ENCODE peak calls at places on chromosomes 5 and 9, in ten cellular contexts. E is astrocyte of the spinal cord; J is spleen; H is neuronal stem cell; Y is A549; C is suprapubic skin; I is upper lobe of right lung; Q is CD8-positive, alpha-beta T cell; V is H7; M is sigmoid colon. K is an unnamed sample.

GRCh38 chr5:159104058-159104651 is 4.4 kb upstream of the EBF1 start:
- DNase-seq in E (no peak), J (peak), H (peak), Y (peak), C (no peak), I (peak), Q (no peak), V (peak), M (peak), K (peak)

GRCh38 chr5:132777209-132778069 is at the start of gene SEPTIN8:
- DNase-seq in E (no peak), J (peak), H (peak), Y (peak), C (no peak), I (peak), Q (no peak), V (peak), M (peak), K (peak)

GRCh38 chr5:116859666-116860320 is 285.2 kb upstream of the SEMA6A start:
- DNase-seq in E (no peak), J (no peak), H (no peak), Y (no peak), C (no peak), I (no peak), Q (no peak), V (no peak), M (no peak), K (no peak)

GRCh38 chr9:88339322-88339721 is 48.9 kb upstream of the SPIN1 start:
- DNase-seq in E (no peak), J (no peak), H (no peak), Y (no peak), C (no peak), I (no peak), Q (no peak), V (no peak), M (no peak), K (no peak)

GRCh38 chr9:36559036-36559695 is 13.5 kb upstream of the MELK start:
- DNase-seq in E (peak), J (no peak), H (no peak), Y (no peak), C (no peak), I (no peak), Q (no peak), V (no peak), M (no peak), K (no peak)

GRCh38 chr5:108260105-108260857 is 121.6 kb downstream of the FBXL17 start:
- DNase-seq in E (peak), J (peak), H (peak), Y (peak), C (no peak), I (no peak), Q (peak), V (peak), M (peak), K (peak)

GRCh38 chr5:138631204-138631928 is 56.2 kb upstream of the HSPA9 start:
- DNase-seq in E (no peak), J (no peak), H (no peak), Y (no peak), C (no peak), I (no peak), Q (no peak), V (no peak), M (peak), K (no peak)

GRCh38 chr9:91844170-91844569 is 105.9 kb downstream of the ROR2 start:
- DNase-seq in E (no peak), J (peak), H (no peak), Y (no peak), C (no peak), I (no peak), Q (no peak), V (peak), M (no peak), K (no peak)

GRCh38 chr5:127885176-127885575 is 182.0 kb downstream of the CCDC192 start:
- DNase-seq in E (no peak), J (no peak), H (no peak), Y (no peak), C (no peak), I (no peak), Q (no peak), V (no peak), M (no peak), K (no peak)

GRCh38 chr5:140131967-140132409 is 6.3 kb downstream of the IGIP start:
- DNase-seq in E (peak), J (no peak), H (no peak), Y (no peak), C (no peak), I (peak), Q (no peak), V (no peak), M (no peak), K (peak)

GRCh38 chr5:52693279-52693678 is 94.4 kb upstream of the ITGA1 start:
- DNase-seq in E (peak), J (peak), H (no peak), Y (no peak), C (no peak), I (no peak), Q (no peak), V (peak), M (peak), K (peak)

GRCh38 chr5:170974487-170974886 is 112.7 kb downstream of the RANBP17 start:
- DNase-seq in E (no peak), J (no peak), H (no peak), Y (no peak), C (no peak), I (no peak), Q (no peak), V (no peak), M (no peak), K (no peak)

GRCh38 chr5:164475339-164475977 is 970.0 kb downstream of the MAT2B start:
- DNase-seq in E (peak), J (no peak), H (no peak), Y (no peak), C (no peak), I (no peak), Q (no peak), V (peak), M (no peak), K (peak)

GRCh38 chr5:73317523-73317922 is 131.1 kb downstream of the FOXD1 start:
- DNase-seq in E (no peak), J (no peak), H (no peak), Y (no peak), C (no peak), I (no peak), Q (no peak), V (no peak), M (no peak), K (no peak)

GRCh38 chr5:95237324-95237723 is 47.6 kb downstream of the MCTP1 start:
- DNase-seq in E (no peak), J (no peak), H (no peak), Y (no peak), C (no peak), I (no peak), Q (no peak), V (peak), M (no peak), K (no peak)

GRCh38 chr9:134738869-134739659 is 97.5 kb downstream of the COL5A1 start:
- DNase-seq in E (peak), J (no peak), H (peak), Y (peak), C (peak), I (peak), Q (no peak), V (peak), M (peak), K (peak)

GRCh38 chr5:32810812-32811211 is 99.7 kb downstream of the NPR3 start:
- DNase-seq in E (peak), J (no peak), H (no peak), Y (no peak), C (no peak), I (no peak), Q (no peak), V (no peak), M (no peak), K (no peak)

GRCh38 chr9:93183663-93184438 is at the start of gene WNK2:
- DNase-seq in E (no peak), J (no peak), H (peak), Y (peak), C (no peak), I (no peak), Q (no peak), V (peak), M (no peak), K (no peak)

GRCh38 chr9:115883467-115884329 is 269.9 kb upstream of the PAPPA start:
- DNase-seq in E (peak), J (no peak), H (peak), Y (peak), C (no peak), I (no peak), Q (no peak), V (peak), M (no peak), K (peak)

GRCh38 chr5:66513130-66513529 is 83.1 kb upstream of the MAST4 start:
- DNase-seq in E (no peak), J (no peak), H (no peak), Y (no peak), C (no peak), I (no peak), Q (no peak), V (no peak), M (no peak), K (no peak)

GRCh38 chr5:8908055-8908683 is 637.7 kb downstream of the SEMA5A start:
- DNase-seq in E (peak), J (no peak), H (peak), Y (peak), C (no peak), I (no peak), Q (no peak), V (peak), M (no peak), K (peak)

GRCh38 chr5:43772601-43773031 is 169.6 kb downstream of the NNT start:
- DNase-seq in E (peak), J (no peak), H (no peak), Y (no peak), C (no peak), I (no peak), Q (no peak), V (no peak), M (no peak), K (no peak)

GRCh38 chr9:109721021-109721420 is 59.0 kb upstream of the PALM2AKAP2 start:
- DNase-seq in E (no peak), J (no peak), H (no peak), Y (no peak), C (no peak), I (no peak), Q (no peak), V (peak), M (no peak), K (no peak)

GRCh38 chr5:59317023-59317771 is 576.3 kb downstream of the PDE4D start:
- DNase-seq in E (peak), J (no peak), H (no peak), Y (no peak), C (no peak), I (no peak), Q (no peak), V (no peak), M (peak), K (no peak)

GRCh38 chr9:126983767-126984166 is 69.2 kb downstream of the RALGPS1 start:
- DNase-seq in E (no peak), J (no peak), H (no peak), Y (no peak), C (no peak), I (no peak), Q (no peak), V (no peak), M (no peak), K (no peak)

GRCh38 chr5:84255318-84255717 is 129.4 kb downstream of the EDIL3 start:
- DNase-seq in E (peak), J (no peak), H (no peak), Y (no peak), C (no peak), I (no peak), Q (no peak), V (no peak), M (no peak), K (peak)

GRCh38 chr9:85213650-85214607 is 527.8 kb downstream of the AGTPBP1 start:
- DNase-seq in E (no peak), J (no peak), H (no peak), Y (no peak), C (no peak), I (no peak), Q (no peak), V (peak), M (no peak), K (no peak)

GRCh38 chr5:134524219-134524825 is 1.1 kb upstream of the JADE2 start:
- DNase-seq in E (peak), J (peak), H (no peak), Y (peak), C (peak), I (peak), Q (peak), V (peak), M (peak), K (peak)

GRCh38 chr9:120931278-120932085 is 4.9 kb upstream of the TRAF1 start:
- DNase-seq in E (peak), J (no peak), H (no peak), Y (no peak), C (no peak), I (no peak), Q (no peak), V (no peak), M (no peak), K (peak)
- H3K4me3 ChIP-seq in E (no peak), J (no peak), H (no peak), Y (no peak), C (no peak), I (no peak), Q (peak), V (no peak), M (no peak), K (peak)

DNA sequence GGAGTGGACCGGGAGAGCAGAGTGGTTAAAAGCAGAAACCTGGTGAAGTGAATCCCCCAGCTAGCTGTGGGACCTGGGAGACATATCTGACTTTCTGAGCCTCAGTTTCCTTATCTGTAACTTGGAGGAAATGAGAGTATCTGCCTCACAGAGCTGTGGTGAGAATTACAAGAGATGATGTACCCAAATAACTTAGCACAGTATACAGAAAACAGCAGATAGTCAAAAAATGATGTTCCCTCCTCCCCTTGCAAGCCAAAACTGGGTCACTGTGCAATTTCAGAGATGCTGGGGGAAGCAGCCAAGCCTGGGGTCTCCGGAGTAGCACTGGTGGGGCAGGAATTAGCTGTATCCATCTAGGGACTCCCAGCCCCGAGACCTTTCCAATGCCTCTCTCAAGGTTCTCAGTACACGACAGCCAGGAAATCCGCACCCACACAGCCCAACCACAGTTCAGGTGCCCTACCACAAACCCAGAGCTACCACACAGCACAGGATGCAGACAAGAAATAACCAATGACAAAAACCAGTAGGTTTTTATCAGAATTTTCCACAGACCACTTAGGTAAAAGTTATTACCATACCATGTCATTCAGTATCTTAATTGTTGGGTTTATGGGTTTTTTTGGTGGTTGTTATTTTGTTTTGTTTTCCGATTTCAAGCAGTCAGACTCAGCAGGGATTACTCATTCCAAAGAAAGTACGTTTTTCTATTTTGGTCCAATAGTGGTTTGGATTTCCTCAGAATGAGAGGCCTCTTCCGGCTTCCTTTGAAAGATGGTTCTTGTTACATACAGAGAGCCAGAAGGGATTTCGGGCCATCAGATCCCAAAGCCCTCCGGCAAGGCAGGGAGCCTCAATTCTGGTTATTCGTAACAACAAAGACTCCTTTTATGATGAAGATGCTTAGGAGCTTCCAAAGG is 4.9 kb upstream of the HRH2 start:
- DNase-seq in E (no peak), J (no peak), H (no peak), Y (no peak), C (no peak), I (no peak), Q (peak), V (no peak), M (no peak), K (peak)
- H3K4me3 ChIP-seq in E (no peak), J (no peak), H (no peak), Y (no peak), C (no peak), I (no peak), Q (peak), V (no peak), M (no peak), K (no peak)

GRCh38 chr9:114386886-114387677 is 700 bp downstream of the AKNA start:
- DNase-seq in E (peak), J (peak), H (no peak), Y (no peak), C (no peak), I (no peak), Q (no peak), V (no peak), M (peak), K (peak)

GRCh38 chr9:114387678-114388431 is at the start of gene AKNA:
- DNase-seq in E (peak), J (peak), H (peak), Y (no peak), C (peak), I (peak), Q (peak), V (peak), M (peak), K (peak)

GRCh38 chr9:114388764-114389375 is 1.1 kb upstream of the AKNA start:
- DNase-seq in E (no peak), J (peak), H (no peak), Y (no peak), C (no peak), I (no peak), Q (no peak), V (no peak), M (no peak), K (peak)

GRCh38 chr9:114390952-114391351 is 3.2 kb upstream of the AKNA start:
- DNase-seq in E (no peak), J (no peak), H (no peak), Y (no peak), C (no peak), I (no peak), Q (no peak), V (no peak), M (no peak), K (peak)

GRCh38 chr9:114389612-114390368 is 2.0 kb upstream of the AKNA start:
- DNase-seq in E (no peak), J (peak), H (no peak), Y (no peak), C (no peak), I (no peak), Q (no peak), V (no peak), M (no peak), K (peak)
- H3K4me3 ChIP-seq in E (no peak), J (no peak), H (no peak), Y (no peak), C (no peak), I (no peak), Q (peak), V (no peak), M (no peak), K (peak)

DNA sequence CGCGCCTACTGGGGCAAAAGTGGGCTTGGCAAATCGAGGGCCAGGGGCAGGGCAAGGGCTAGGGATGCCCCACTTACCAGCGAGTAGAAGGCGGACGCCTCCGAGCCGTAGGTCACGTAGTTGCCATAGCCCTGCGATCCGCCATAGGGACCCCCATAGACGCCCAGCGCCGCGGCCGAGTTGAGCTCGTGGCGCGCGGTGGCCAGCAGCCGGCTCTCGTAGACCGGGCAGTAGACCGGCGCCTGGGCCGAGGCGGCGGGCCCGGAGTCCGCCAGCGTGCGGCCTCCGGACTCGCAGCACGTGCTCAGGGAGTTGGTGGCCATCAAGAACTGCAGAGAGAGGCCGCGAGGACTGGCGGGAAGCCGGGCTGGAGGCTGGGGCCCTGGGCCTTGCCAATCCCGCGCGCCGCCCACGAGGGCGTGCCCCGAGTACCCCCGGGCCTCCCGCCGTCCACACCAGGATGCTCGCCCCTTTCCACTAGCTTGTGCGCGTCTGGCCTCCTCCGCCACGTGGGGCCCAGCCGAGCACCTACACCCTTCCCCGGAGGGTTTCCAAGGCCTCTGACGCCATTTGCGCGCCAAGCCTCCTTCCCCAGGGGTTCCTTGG is 891 bp downstream of the IRX4 start:
- DNase-seq in E (no peak), J (no peak), H (no peak), Y (no peak), C (no peak), I (no peak), Q (no peak), V (peak), M (no peak), K (no peak)
- H3K4me3 ChIP-seq in E (no peak), J (no peak), H (no peak), Y (no peak), C (peak), I (no peak), Q (no peak), V (peak), M (no peak), K (no peak)

GRCh38 chr9:89497181-89497963 is 541 bp downstream of the SEMA4D start:
- DNase-seq in E (no peak), J (peak), H (no peak), Y (peak), C (no peak), I (no peak), Q (no peak), V (peak), M (no peak), K (peak)

GRCh38 chr9:89496645-89497044 is 1.3 kb downstream of the SEMA4D start:
- DNase-seq in E (no peak), J (peak), H (no peak), Y (no peak), C (no peak), I (no peak), Q (no peak), V (peak), M (no peak), K (no peak)

GRCh38 chr9:89497978-89498844 is at the start of gene SEMA4D:
- DNase-seq in E (peak), J (peak), H (peak), Y (peak), C (no peak), I (peak), Q (no peak), V (peak), M (peak), K (peak)

GRCh38 chr9:89500008-89500407 is 2.1 kb upstream of the SEMA4D start:
- DNase-seq in E (no peak), J (no peak), H (no peak), Y (no peak), C (no peak), I (no peak), Q (no peak), V (no peak), M (no peak), K (no peak)

GRCh38 chr9:89498845-89499480 is 1.1 kb upstream of the SEMA4D start:
- DNase-seq in E (no peak), J (peak), H (no peak), Y (no peak), C (no peak), I (no peak), Q (no peak), V (no peak), M (no peak), K (peak)
- H3K4me3 ChIP-seq in E (no peak), J (no peak), H (no peak), Y (no peak), C (no peak), I (no peak), Q (peak), V (no peak), M (no peak), K (peak)

GRCh38 chr5:76467221-76467620 is 64.1 kb downstream of the IQGAP2 start:
- DNase-seq in E (no peak), J (no peak), H (no peak), Y (no peak), C (no peak), I (no peak), Q (no peak), V (no peak), M (no peak), K (no peak)
- H3K4me3 ChIP-seq in E (no peak), J (no peak), H (no peak), Y (no peak), C (no peak), I (no peak), Q (no peak), V (no peak), M (no peak), K (no peak)

DNA sequence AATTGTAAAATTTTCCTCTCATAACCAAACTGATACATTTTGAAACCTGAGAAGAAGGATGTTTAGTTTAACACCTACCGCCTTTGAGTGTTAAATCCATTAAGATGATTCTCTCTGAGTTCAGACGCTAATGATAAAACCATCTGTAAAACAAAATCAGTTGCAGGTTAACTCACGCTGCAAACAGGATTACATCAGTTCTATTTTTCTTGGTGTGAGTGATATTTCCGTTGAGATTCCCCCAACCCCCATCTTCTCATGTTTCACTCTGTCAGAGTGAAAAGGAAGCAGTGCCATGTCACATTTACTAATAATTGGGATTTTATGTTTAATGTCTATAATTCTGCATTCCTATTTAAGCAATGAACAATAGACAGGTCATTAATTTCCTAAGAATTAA is 146.5 kb downstream of the FANCC start:
- DNase-seq in E (peak), J (no peak), H (no peak), Y (no peak), C (no peak), I (no peak), Q (no peak), V (no peak), M (no peak), K (peak)
- H3K4me3 ChIP-seq in E (no peak), J (no peak), H (no peak), Y (no peak), C (no peak), I (no peak), Q (no peak), V (no peak), M (no peak), K (no peak)

K was measured in GM12865.